ENCODE peak calls at places on chromosome 19, in seven cellular contexts. B is HCT116, F is K562, U is H1, W is HepG2, Y is SK-N-SH, T is GM12878. D is an unnamed sample.

GRCh38 chr19:13850910-13851753 is 25.8 kb upstream of the NANOS3 start:
- DNase-seq in B (peak; percentile 89), F (peak; percentile 70), U (no peak), W (peak; percentile 91), Y (peak; percentile 42), T (no peak), D (no peak)

GRCh38 chr19:27774827-27775226 is 1438.1 kb downstream of the UQCRFS1 start:
- DNase-seq in B (no peak), F (peak; percentile 35), U (peak; percentile 79), W (peak; percentile 18), Y (no peak), T (no peak), D (peak; percentile 16)

GRCh38 chr19:571127-571974 is 1.0 kb upstream of the BSG start:
- DNase-seq in B (no peak), F (peak; percentile 51), U (peak; percentile 77), W (peak; percentile 61), Y (no peak), T (peak; percentile 25), D (peak; percentile 68)

GRCh38 chr19:37695144-37695899 is 24.2 kb downstream of the ZNF607 start:
- DNase-seq in B (no peak), F (no peak), U (no peak), W (no peak), Y (no peak), T (no peak), D (no peak)

GRCh38 chr19:37905936-37906867 is at the start of gene WDR87:
- DNase-seq in B (no peak), F (peak; percentile 55), U (no peak), W (peak; percentile 51), Y (peak; percentile 95), T (no peak), D (peak; percentile 78)

GRCh38 chr19:29528350-29528945 is 2.7 kb downstream of the VSTM2B start:
- DNase-seq in B (peak; percentile 31), F (peak; percentile 78), U (peak; percentile 91), W (peak; percentile 49), Y (peak; percentile 94), T (peak; percentile 3), D (no peak)

GRCh38 chr19:50258918-50259372 is 55.5 kb downstream of the MYH14 start:
- DNase-seq in B (no peak), F (peak; percentile 61), U (peak; percentile 95), W (no peak), Y (peak; percentile 71), T (no peak), D (no peak)

GRCh38 chr19:17873661-17874422 is 2.1 kb downstream of the SLC5A5 start:
- DNase-seq in B (peak; percentile 48), F (peak; percentile 95), U (peak; percentile 91), W (no peak), Y (peak; percentile 98), T (no peak), D (peak; percentile 74)

GRCh38 chr19:12872941-12873890 is 8.0 kb downstream of the DNASE2 start:
- DNase-seq in B (no peak), F (peak; percentile 86), U (peak; percentile 55), W (peak; percentile 17), Y (peak; percentile 83), T (no peak), D (peak; percentile 35)

GRCh38 chr19:11418518-11419506 is at the start of gene RGL3:
- DNase-seq in B (no peak), F (peak; percentile 34), U (peak; percentile 90), W (no peak), Y (peak; percentile 95), T (no peak), D (peak; percentile 64)

GRCh38 chr19:31147234-31147633 is 202.0 kb downstream of the TSHZ3 start:
- DNase-seq in B (no peak), F (no peak), U (no peak), W (no peak), Y (no peak), T (no peak), D (no peak)

GRCh38 chr19:12052571-12053169 is at the start of gene ZNF878:
- DNase-seq in B (no peak), F (peak; percentile 84), U (peak; percentile 97), W (peak; percentile 97), Y (peak; percentile 96), T (peak; percentile 67), D (peak; percentile 56)

GRCh38 chr19:33758541-33759013 is 38.1 kb upstream of the KCTD15 start:
- DNase-seq in B (no peak), F (no peak), U (no peak), W (no peak), Y (no peak), T (no peak), D (peak; percentile 28)

GRCh38 chr19:47095707-47096704 is 17.6 kb downstream of the ZC3H4 start:
- DNase-seq in B (peak; percentile 91), F (no peak), U (no peak), W (peak; percentile 97), Y (no peak), T (no peak), D (peak; percentile 74)

GRCh38 chr19:1144741-1145140 is 29.3 kb downstream of the SBNO2 start:
- DNase-seq in B (no peak), F (no peak), U (no peak), W (no peak), Y (no peak), T (no peak), D (no peak)

GRCh38 chr19:10686661-10687517 is 14.3 kb upstream of the QTRT1 start:
- DNase-seq in B (no peak), F (no peak), U (no peak), W (no peak), Y (peak; percentile 10), T (no peak), D (no peak)

GRCh38 chr19:32053366-32053765 is 292.0 kb upstream of the ZNF507 start:
- DNase-seq in B (no peak), F (no peak), U (no peak), W (no peak), Y (no peak), T (no peak), D (no peak)

GRCh38 chr19:32224371-32225244 is 120.8 kb upstream of the ZNF507 start:
- DNase-seq in B (no peak), F (peak; percentile 84), U (peak; percentile 91), W (peak; percentile 21), Y (peak; percentile 94), T (no peak), D (peak; percentile 44)

GRCh38 chr19:7595466-7596133 is at the start of gene CAMSAP3:
- DNase-seq in B (no peak), F (peak; percentile 56), U (peak; percentile 91), W (peak; percentile 64), Y (peak; percentile 90), T (no peak), D (peak; percentile 75)

GRCh38 chr19:29561601-29562000 is 35.8 kb downstream of the VSTM2B start:
- DNase-seq in B (no peak), F (no peak), U (no peak), W (no peak), Y (no peak), T (no peak), D (no peak)

GRCh38 chr19:9913237-9914000 is 22.9 kb downstream of the OLFM2 start:
- DNase-seq in B (no peak), F (peak; percentile 46), U (peak; percentile 66), W (no peak), Y (peak; percentile 90), T (no peak), D (no peak)

GRCh38 chr19:34298891-34299510 is 44.6 kb downstream of the GARRE1 start:
- DNase-seq in B (no peak), F (no peak), U (no peak), W (no peak), Y (no peak), T (no peak), D (no peak)

GRCh38 chr19:23822735-23823134 is 64.0 kb upstream of the ZNF681 start:
- DNase-seq in B (no peak), F (no peak), U (no peak), W (no peak), Y (no peak), T (no peak), D (peak; percentile 88)
- TF ChIP-seq JUND in B (no peak), F (no peak), U (no peak), W (no peak), Y (no peak), T (no peak), D (no peak)

GRCh38 chr19:39998511-39998910 is 1.7 kb downstream of the ZNF546 start:
- DNase-seq in B (no peak), F (no peak), U (no peak), W (no peak), Y (no peak), T (no peak), D (no peak)
- TF ChIP-seq JUND in B (no peak), F (no peak), U (no peak), W (no peak), Y (no peak), T (no peak), D (no peak)

DNA sequence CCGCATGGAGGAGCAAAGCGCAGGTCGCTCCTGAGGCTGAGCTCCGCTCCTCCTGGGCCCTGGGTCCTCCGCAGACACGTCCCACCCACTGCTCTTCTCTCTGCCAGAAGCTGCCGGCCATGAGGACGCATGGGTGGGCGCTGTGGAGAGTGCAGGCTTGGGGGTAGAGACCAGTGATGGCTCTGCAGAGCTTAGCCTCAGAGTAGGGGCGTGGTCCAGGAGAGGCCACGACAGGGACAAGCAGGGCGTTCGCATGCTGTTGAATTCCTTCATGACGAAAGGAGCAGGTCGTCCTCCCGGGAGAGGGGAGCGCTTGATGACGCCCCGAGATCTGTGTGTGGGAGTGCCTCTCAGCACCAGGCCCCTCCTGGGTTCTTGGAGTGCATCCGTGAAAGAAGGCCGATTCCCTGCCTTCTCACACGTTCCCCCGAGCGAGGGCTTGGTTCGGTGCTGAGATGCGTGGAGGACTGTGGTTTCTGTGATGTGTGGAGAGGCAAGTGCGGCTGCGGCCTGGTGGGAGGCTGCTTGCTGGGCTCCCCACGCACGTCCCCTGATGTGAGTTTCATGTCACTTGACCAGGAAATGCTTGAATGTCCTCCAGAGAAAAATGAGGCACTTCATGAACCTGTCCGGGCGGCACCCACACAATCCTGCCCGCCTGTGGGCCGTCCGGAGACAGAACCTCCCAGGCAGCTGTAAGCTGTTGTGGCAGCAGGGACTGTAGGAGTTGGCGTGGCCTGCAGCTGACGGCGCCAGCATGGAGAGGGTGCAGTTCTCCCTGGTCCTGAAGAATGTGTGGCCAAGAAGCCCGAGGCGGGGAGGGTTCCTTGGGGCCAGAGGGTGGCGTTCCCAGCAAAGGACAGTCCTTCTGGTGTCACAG is 4.5 kb downstream of the SF3A2 start:
- DNase-seq in B (no peak), F (no peak), U (no peak), W (no peak), Y (no peak), T (no peak), D (no peak)
- TF ChIP-seq JUND in B (no peak), F (no peak), U (no peak), W (no peak), Y (no peak), T (no peak), D (no peak)

DNA sequence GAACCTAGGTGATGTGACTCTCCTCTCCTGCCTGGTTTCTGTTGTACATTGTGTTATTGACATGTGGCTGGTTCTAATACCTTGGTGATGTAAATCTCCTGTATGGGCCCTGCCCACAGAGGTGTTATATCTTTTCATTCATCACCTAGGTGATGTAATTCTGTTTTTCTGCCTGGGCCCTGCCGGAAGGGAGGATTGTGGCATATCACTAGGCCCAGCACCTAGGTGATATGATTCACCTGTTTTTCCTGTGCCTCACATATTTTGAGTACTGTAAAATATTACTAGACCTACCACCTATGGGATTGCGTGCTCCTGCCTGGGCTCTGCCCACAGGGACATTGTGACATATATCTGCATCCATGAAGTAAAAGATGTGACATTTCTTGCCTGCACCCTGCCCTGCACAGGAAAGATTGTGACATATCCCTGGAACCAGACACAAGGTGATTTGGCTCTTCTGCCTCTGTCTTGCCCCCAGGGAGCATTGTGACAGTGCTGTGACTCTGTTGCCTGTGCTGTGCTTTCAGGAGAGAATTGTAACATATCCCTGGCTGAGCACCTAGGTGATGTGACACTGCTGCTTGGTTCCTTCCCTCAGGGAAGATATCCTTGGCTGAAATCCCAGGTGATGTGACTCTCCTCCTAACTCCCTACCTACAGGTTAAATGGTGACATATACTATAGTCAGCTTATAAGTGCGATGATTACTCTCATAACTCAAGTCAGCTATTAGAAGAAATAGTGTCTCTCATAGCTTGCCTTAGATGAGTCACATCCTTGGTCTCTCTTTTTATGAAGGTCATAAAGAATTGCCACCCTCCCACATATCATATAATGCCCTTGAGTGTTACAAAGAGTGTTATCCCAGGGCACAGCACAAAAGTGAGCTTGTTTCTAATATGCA is 13.3 kb upstream of the ZNF681 start:
- DNase-seq in B (no peak), F (no peak), U (no peak), W (no peak), Y (no peak), T (no peak), D (no peak)
- TF ChIP-seq JUND in B (no peak), F (no peak), U (no peak), W (no peak), Y (no peak), T (no peak), D (no peak)